ENCODE peak calls at places on chromosome 12, in four cellular contexts. One of them, this sample, is unnamed.

GRCh38 chr12:93003540-93004239 is 74.6 kb upstream of the EEA1 start:
- DNase-seq in choroid plexus epithelial cell: no peak
- DNase-seq in dorsolateral prefrontal cortex: no peak
- DNase-seq in heart right ventricle: no peak
- DNase-seq in this sample: no peak

GRCh38 chr12:77847665-77848431 is 17.2 kb downstream of the NAV3 start:
- DNase-seq in choroid plexus epithelial cell: peak
- DNase-seq in heart right ventricle: no peak
- DNase-seq in dorsolateral prefrontal cortex: no peak
- DNase-seq in this sample: no peak

GRCh38 chr12:31324845-31325523 is 966 bp downstream of the SINHCAF start:
- DNase-seq in choroid plexus epithelial cell: peak
- DNase-seq in dorsolateral prefrontal cortex: no peak
- DNase-seq in heart right ventricle: peak
- DNase-seq in this sample: no peak

GRCh38 chr12:78645956-78646355 is 218.6 kb upstream of the SYT1 start:
- DNase-seq in choroid plexus epithelial cell: peak
- DNase-seq in dorsolateral prefrontal cortex: no peak
- DNase-seq in heart right ventricle: no peak
- DNase-seq in this sample: no peak

GRCh38 chr12:91381309-91381804 is 198.7 kb upstream of the DCN start:
- DNase-seq in choroid plexus epithelial cell: peak
- DNase-seq in dorsolateral prefrontal cortex: peak
- DNase-seq in heart right ventricle: peak
- DNase-seq in this sample: no peak

GRCh38 chr12:121505513-121505912 is 75.3 kb downstream of the KDM2B start:
- DNase-seq in heart right ventricle: no peak
- DNase-seq in dorsolateral prefrontal cortex: no peak
- DNase-seq in choroid plexus epithelial cell: no peak
- DNase-seq in this sample: no peak

GRCh38 chr12:115697341-115697740 is 580.2 kb downstream of the MED13L start:
- DNase-seq in choroid plexus epithelial cell: no peak
- DNase-seq in heart right ventricle: no peak
- DNase-seq in dorsolateral prefrontal cortex: no peak
- DNase-seq in this sample: no peak

GRCh38 chr12:5467941-5468340 is 36.0 kb downstream of the NTF3 start:
- DNase-seq in choroid plexus epithelial cell: no peak
- DNase-seq in heart right ventricle: no peak
- DNase-seq in dorsolateral prefrontal cortex: no peak
- DNase-seq in this sample: no peak

GRCh38 chr12:19999793-20000138 is 368.6 kb upstream of the PDE3A start:
- DNase-seq in choroid plexus epithelial cell: no peak
- DNase-seq in dorsolateral prefrontal cortex: no peak
- DNase-seq in heart right ventricle: no peak
- DNase-seq in this sample: no peak

GRCh38 chr12:19992311-19992710 is 376.0 kb upstream of the PDE3A start:
- DNase-seq in dorsolateral prefrontal cortex: no peak
- DNase-seq in heart right ventricle: no peak
- DNase-seq in choroid plexus epithelial cell: no peak
- DNase-seq in this sample: no peak

GRCh38 chr12:19998968-19999792 is 369.2 kb upstream of the PDE3A start:
- DNase-seq in dorsolateral prefrontal cortex: no peak
- DNase-seq in heart right ventricle: no peak
- DNase-seq in choroid plexus epithelial cell: no peak
- DNase-seq in this sample: no peak

GRCh38 chr12:19997996-19998395 is 370.3 kb upstream of the PDE3A start:
- DNase-seq in heart right ventricle: no peak
- DNase-seq in choroid plexus epithelial cell: peak
- DNase-seq in dorsolateral prefrontal cortex: no peak
- DNase-seq in this sample: no peak

GRCh38 chr12:19994970-19995369 is 373.4 kb upstream of the PDE3A start:
- DNase-seq in heart right ventricle: no peak
- DNase-seq in dorsolateral prefrontal cortex: no peak
- DNase-seq in choroid plexus epithelial cell: peak
- DNase-seq in this sample: no peak
- TF ChIP-seq CTCF in heart right ventricle: peak
- TF ChIP-seq CTCF in dorsolateral prefrontal cortex: no peak
- TF ChIP-seq CTCF in choroid plexus epithelial cell: peak
- TF ChIP-seq CTCF in this sample: peak

GRCh38 chr12:108772896-108773797 is 41.8 kb upstream of the CORO1C start:
- DNase-seq in heart right ventricle: no peak
- DNase-seq in choroid plexus epithelial cell: no peak
- DNase-seq in dorsolateral prefrontal cortex: no peak
- DNase-seq in this sample: no peak

GRCh38 chr12:108779998-108780688 is 48.8 kb upstream of the CORO1C start:
- DNase-seq in dorsolateral prefrontal cortex: no peak
- DNase-seq in heart right ventricle: no peak
- DNase-seq in choroid plexus epithelial cell: no peak
- DNase-seq in this sample: no peak

GRCh38 chr12:108778053-108778452 is 46.7 kb upstream of the CORO1C start:
- DNase-seq in dorsolateral prefrontal cortex: no peak
- DNase-seq in heart right ventricle: no peak
- DNase-seq in choroid plexus epithelial cell: no peak
- DNase-seq in this sample: no peak

GRCh38 chr12:108773798-108774788 is 42.8 kb upstream of the CORO1C start:
- DNase-seq in heart right ventricle: peak
- DNase-seq in dorsolateral prefrontal cortex: peak
- DNase-seq in choroid plexus epithelial cell: peak
- DNase-seq in this sample: no peak

DNA sequence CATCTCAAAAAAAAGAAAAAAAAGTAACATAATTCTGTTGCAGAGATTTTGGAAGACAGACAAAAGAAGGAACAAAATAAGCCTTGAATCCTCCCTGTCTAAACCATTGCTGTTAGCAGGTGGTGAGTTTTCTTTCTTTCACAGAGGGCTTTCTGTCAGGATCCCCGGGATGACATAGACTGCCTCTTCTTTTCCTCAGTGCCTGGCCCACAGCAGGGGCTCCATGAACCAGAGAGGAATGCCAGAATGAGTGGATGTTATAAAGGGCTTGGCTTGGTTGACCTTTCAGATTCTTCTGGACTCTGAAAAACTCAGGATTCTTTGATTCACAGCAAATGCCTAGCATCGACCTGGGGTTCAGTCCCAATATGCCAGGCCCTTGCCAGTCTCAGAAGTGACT is 45.8 kb upstream of the CORO1C start:
- DNase-seq in dorsolateral prefrontal cortex: no peak
- DNase-seq in choroid plexus epithelial cell: no peak
- DNase-seq in heart right ventricle: no peak
- DNase-seq in this sample: no peak
- TF ChIP-seq CTCF in dorsolateral prefrontal cortex: no peak
- TF ChIP-seq CTCF in choroid plexus epithelial cell: no peak
- TF ChIP-seq CTCF in heart right ventricle: no peak
- TF ChIP-seq CTCF in this sample: no peak

DNA sequence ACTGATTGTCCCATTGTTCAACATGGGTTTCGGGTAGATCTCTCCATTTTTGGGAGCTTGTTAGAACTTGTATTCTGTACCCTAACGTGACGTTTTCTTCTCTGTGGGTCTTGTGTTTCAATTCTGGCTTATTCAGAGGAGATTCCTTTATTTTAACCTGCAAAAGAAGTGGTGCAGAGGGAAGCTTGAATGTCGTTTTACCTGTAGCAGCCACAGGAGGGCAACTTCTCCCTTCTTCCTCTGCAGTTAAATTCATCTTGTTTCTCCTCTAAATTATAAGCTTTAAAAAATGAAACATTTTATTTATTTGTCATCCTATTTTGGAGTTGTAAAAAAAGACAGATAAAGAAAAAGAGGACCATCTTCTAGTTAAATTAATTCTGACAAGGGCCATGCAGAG is 13.7 kb upstream of the CLEC4D start:
- DNase-seq in dorsolateral prefrontal cortex: no peak
- DNase-seq in heart right ventricle: no peak
- DNase-seq in choroid plexus epithelial cell: no peak
- DNase-seq in this sample: no peak
- TF ChIP-seq CTCF in dorsolateral prefrontal cortex: no peak
- TF ChIP-seq CTCF in heart right ventricle: no peak
- TF ChIP-seq CTCF in choroid plexus epithelial cell: no peak
- TF ChIP-seq CTCF in this sample: no peak

GRCh38 chr12:122917508-122918227 is 21.7 kb upstream of the VPS37B start:
- DNase-seq in choroid plexus epithelial cell: peak
- DNase-seq in dorsolateral prefrontal cortex: no peak
- DNase-seq in heart right ventricle: peak
- DNase-seq in this sample: no peak
- TF ChIP-seq CTCF in choroid plexus epithelial cell: no peak
- TF ChIP-seq CTCF in dorsolateral prefrontal cortex: no peak
- TF ChIP-seq CTCF in heart right ventricle: no peak
- TF ChIP-seq CTCF in this sample: no peak

GRCh38 chr12:128531153-128531552 is 264.2 kb downstream of the TMEM132C start:
- DNase-seq in dorsolateral prefrontal cortex: no peak
- DNase-seq in heart right ventricle: no peak
- DNase-seq in choroid plexus epithelial cell: no peak
- DNase-seq in this sample: no peak
- TF ChIP-seq CTCF in dorsolateral prefrontal cortex: no peak
- TF ChIP-seq CTCF in heart right ventricle: no peak
- TF ChIP-seq CTCF in choroid plexus epithelial cell: no peak
- TF ChIP-seq CTCF in this sample: no peak

DNA sequence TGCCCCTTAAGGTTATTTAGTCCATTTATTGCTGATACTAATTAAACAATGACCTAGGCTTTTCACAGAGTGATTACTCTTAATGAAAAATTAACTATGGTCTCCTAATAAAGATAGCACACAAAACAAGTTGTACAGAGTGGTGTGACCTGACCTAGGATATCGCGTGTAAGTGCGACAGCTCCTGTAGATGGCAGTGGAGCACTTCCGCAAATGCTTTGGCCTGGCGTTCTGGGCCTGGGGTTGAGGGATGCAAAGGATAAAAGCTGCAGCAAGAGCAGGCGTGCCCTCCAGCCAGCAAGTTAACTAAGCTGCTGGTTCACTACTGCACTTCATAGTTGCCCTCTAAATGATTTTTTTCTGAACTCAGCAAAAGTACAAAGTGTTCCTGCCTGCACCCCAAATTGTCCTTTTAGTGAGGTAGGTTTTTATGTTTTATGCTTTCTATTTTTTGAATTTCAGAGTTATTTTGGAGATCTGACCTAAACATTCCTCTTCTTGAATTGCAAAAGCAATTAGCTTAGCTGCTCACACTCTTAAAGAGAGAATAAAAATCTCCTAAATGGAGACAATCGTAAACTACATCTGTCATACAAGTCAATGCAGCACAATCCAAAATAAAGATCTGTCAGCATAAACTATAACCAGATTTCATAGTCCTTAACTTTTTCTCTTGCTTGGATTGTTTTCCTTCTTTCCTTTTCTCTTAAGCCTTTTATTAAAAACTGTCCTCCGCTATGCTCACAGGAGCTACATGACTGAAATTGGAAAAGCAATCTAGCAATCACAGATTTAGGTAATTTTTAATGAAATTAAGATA is 379.6 kb downstream of the LRIG3 start:
- DNase-seq in dorsolateral prefrontal cortex: peak
- DNase-seq in heart right ventricle: peak
- DNase-seq in choroid plexus epithelial cell: peak
- DNase-seq in this sample: peak
- TF ChIP-seq CTCF in dorsolateral prefrontal cortex: peak
- TF ChIP-seq CTCF in heart right ventricle: peak
- TF ChIP-seq CTCF in choroid plexus epithelial cell: peak
- TF ChIP-seq CTCF in this sample: peak

GRCh38 chr12:106722854-106723253 is 51.6 kb upstream of the RIC8B start:
- DNase-seq in choroid plexus epithelial cell: no peak
- DNase-seq in heart right ventricle: no peak
- DNase-seq in dorsolateral prefrontal cortex: no peak
- DNase-seq in this sample: no peak
- TF ChIP-seq CTCF in choroid plexus epithelial cell: peak
- TF ChIP-seq CTCF in heart right ventricle: no peak
- TF ChIP-seq CTCF in dorsolateral prefrontal cortex: no peak
- TF ChIP-seq CTCF in this sample: no peak

DNA sequence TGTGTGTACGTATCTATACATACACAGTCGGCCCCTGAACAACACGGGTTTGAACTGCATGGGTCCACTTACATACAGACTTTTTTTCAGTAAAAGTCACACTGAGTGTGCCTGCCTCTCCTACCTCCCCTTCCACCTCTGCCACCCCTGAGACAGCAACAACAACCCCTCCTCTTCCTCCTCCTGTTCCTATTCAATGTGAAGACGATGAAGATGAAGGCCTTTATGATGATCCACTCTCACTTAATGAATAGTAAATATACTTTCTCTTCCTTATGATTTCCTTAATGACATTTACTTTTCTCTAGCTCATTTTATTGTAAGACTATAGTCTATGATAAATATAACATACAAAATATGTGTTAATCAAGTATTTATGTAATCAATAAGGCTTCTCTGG is 25.5 kb downstream of the TM7SF3 start:
- DNase-seq in heart right ventricle: no peak
- DNase-seq in dorsolateral prefrontal cortex: no peak
- DNase-seq in choroid plexus epithelial cell: no peak
- DNase-seq in this sample: no peak
- TF ChIP-seq CTCF in heart right ventricle: no peak
- TF ChIP-seq CTCF in dorsolateral prefrontal cortex: no peak
- TF ChIP-seq CTCF in choroid plexus epithelial cell: no peak
- TF ChIP-seq CTCF in this sample: no peak

GRCh38 chr12:117857632-117858274 is 111.0 kb downstream of the KSR2 start:
- DNase-seq in choroid plexus epithelial cell: peak
- DNase-seq in dorsolateral prefrontal cortex: no peak
- DNase-seq in heart right ventricle: no peak
- DNase-seq in this sample: no peak

GRCh38 chr12:117850048-117850447 is 118.7 kb downstream of the KSR2 start:
- DNase-seq in heart right ventricle: no peak
- DNase-seq in choroid plexus epithelial cell: peak
- DNase-seq in dorsolateral prefrontal cortex: no peak
- DNase-seq in this sample: peak

GRCh38 chr12:117855165-117855564 is 113.6 kb downstream of the KSR2 start:
- DNase-seq in dorsolateral prefrontal cortex: no peak
- DNase-seq in choroid plexus epithelial cell: no peak
- DNase-seq in heart right ventricle: no peak
- DNase-seq in this sample: no peak

GRCh38 chr12:117853600-117853999 is 115.2 kb downstream of the KSR2 start:
- DNase-seq in heart right ventricle: no peak
- DNase-seq in dorsolateral prefrontal cortex: no peak
- DNase-seq in choroid plexus epithelial cell: no peak
- DNase-seq in this sample: no peak

GRCh38 chr12:117854339-117855012 is 114.3 kb downstream of the KSR2 start:
- DNase-seq in heart right ventricle: no peak
- DNase-seq in choroid plexus epithelial cell: peak
- DNase-seq in dorsolateral prefrontal cortex: peak
- DNase-seq in this sample: no peak
- TF ChIP-seq CTCF in heart right ventricle: peak
- TF ChIP-seq CTCF in choroid plexus epithelial cell: peak
- TF ChIP-seq CTCF in dorsolateral prefrontal cortex: peak
- TF ChIP-seq CTCF in this sample: peak